ENCODE peak calls at places on chromosomes 1 and 21, in four cellular contexts. One of them, this sample, is unnamed.

GRCh38 chr1:214198571-214198970 is 82.4 kb upstream of the SMYD2 start:
- DNase-seq in fibroblast of lung: no peak
- DNase-seq in BE2C: no peak
- DNase-seq in brain microvascular endothelial cell: no peak
- DNase-seq in this sample: no peak

GRCh38 chr1:43708006-43708412 is 673 bp downstream of the ST3GAL3 start:
- DNase-seq in brain microvascular endothelial cell: peak
- DNase-seq in BE2C: no peak
- DNase-seq in fibroblast of lung: no peak
- DNase-seq in this sample: no peak

GRCh38 chr1:40844079-40844478 is 18.1 kb downstream of the CITED4 start:
- DNase-seq in BE2C: peak
- DNase-seq in fibroblast of lung: no peak
- DNase-seq in brain microvascular endothelial cell: no peak
- DNase-seq in this sample: peak

GRCh38 chr21:38804617-38805281 is 980 bp upstream of the ETS2 start:
- DNase-seq in fibroblast of lung: peak
- DNase-seq in BE2C: peak
- DNase-seq in brain microvascular endothelial cell: peak
- DNase-seq in this sample: peak

GRCh38 chr1:192831706-192832355 is 23.0 kb downstream of the RGS2 start:
- DNase-seq in BE2C: no peak
- DNase-seq in fibroblast of lung: peak
- DNase-seq in brain microvascular endothelial cell: peak
- DNase-seq in this sample: no peak

GRCh38 chr21:25961042-25961441 is 209.5 kb downstream of the APP start:
- DNase-seq in fibroblast of lung: no peak
- DNase-seq in BE2C: no peak
- DNase-seq in brain microvascular endothelial cell: no peak
- DNase-seq in this sample: no peak

GRCh38 chr21:29177800-29178199 is 47.4 kb downstream of the MAP3K7CL start:
- DNase-seq in fibroblast of lung: no peak
- DNase-seq in brain microvascular endothelial cell: no peak
- DNase-seq in BE2C: no peak
- DNase-seq in this sample: no peak

GRCh38 chr1:25178917-25179571 is 53.3 kb downstream of the SYF2 start:
- DNase-seq in fibroblast of lung: no peak
- DNase-seq in BE2C: no peak
- DNase-seq in brain microvascular endothelial cell: no peak
- DNase-seq in this sample: no peak

GRCh38 chr1:230326971-230327891 is 98.9 kb downstream of the PGBD5 start:
- DNase-seq in brain microvascular endothelial cell: no peak
- DNase-seq in BE2C: no peak
- DNase-seq in fibroblast of lung: no peak
- DNase-seq in this sample: no peak

GRCh38 chr1:63592536-63593302 is 492 bp upstream of the PGM1 start:
- DNase-seq in BE2C: no peak
- DNase-seq in brain microvascular endothelial cell: no peak
- DNase-seq in fibroblast of lung: no peak
- DNase-seq in this sample: no peak

GRCh38 chr1:223074427-223074826 is 68.6 kb downstream of the TLR5 start:
- DNase-seq in BE2C: no peak
- DNase-seq in brain microvascular endothelial cell: no peak
- DNase-seq in fibroblast of lung: peak
- DNase-seq in this sample: no peak

GRCh38 chr21:33858672-33859372 is 56.8 kb downstream of the ATP5PO start:
- DNase-seq in fibroblast of lung: no peak
- DNase-seq in brain microvascular endothelial cell: no peak
- DNase-seq in BE2C: no peak
- DNase-seq in this sample: no peak

GRCh38 chr1:67439277-67440029 is 9.3 kb upstream of the SERBP1 start:
- DNase-seq in BE2C: no peak
- DNase-seq in brain microvascular endothelial cell: peak
- DNase-seq in fibroblast of lung: peak
- DNase-seq in this sample: no peak

GRCh38 chr1:3893190-3893589 is 6.9 kb downstream of the C1orf174 start:
- DNase-seq in fibroblast of lung: no peak
- DNase-seq in BE2C: no peak
- DNase-seq in brain microvascular endothelial cell: no peak
- DNase-seq in this sample: no peak

GRCh38 chr1:2548068-2548589 is 8.0 kb upstream of the TNFRSF14 start:
- DNase-seq in fibroblast of lung: peak
- DNase-seq in brain microvascular endothelial cell: no peak
- DNase-seq in BE2C: peak
- DNase-seq in this sample: peak

GRCh38 chr21:16865612-16866011 is 647.2 kb upstream of the CXADR start:
- DNase-seq in BE2C: no peak
- DNase-seq in brain microvascular endothelial cell: no peak
- DNase-seq in fibroblast of lung: no peak
- DNase-seq in this sample: no peak

GRCh38 chr1:162709132-162709860 is 77.0 kb downstream of the DDR2 start:
- DNase-seq in fibroblast of lung: no peak
- DNase-seq in brain microvascular endothelial cell: no peak
- DNase-seq in BE2C: no peak
- DNase-seq in this sample: no peak

GRCh38 chr1:26729633-26730032 is 33.8 kb downstream of the ARID1A start:
- DNase-seq in BE2C: no peak
- DNase-seq in brain microvascular endothelial cell: no peak
- DNase-seq in fibroblast of lung: no peak
- DNase-seq in this sample: no peak
- TF ChIP-seq CTCF in BE2C: no peak
- TF ChIP-seq CTCF in brain microvascular endothelial cell: no peak
- TF ChIP-seq CTCF in fibroblast of lung: no peak
- TF ChIP-seq CTCF in this sample: no peak

DNA sequence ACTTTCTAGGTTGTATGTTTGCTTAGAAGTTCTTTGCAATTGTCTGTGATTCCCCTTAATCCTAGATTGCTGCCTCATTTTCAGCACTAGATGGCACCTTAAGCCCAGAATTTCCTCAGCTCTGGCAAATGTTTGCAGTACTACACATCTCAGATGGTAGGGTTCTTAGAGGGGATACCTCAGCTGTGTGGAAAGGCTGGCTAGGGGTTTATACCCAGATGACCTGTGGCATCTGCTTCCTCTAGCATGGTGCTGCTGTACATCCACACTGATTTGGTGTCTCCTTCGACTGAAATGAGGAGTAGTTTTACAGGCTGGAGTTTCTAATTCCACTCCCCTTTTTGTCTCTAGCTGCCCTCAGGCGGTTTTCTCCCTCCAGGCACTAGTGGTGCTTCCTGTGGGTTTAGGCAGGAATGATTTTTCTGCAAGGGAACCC is 23.5 kb downstream of the ASB17 start:
- DNase-seq in fibroblast of lung: peak
- DNase-seq in brain microvascular endothelial cell: peak
- DNase-seq in BE2C: peak
- DNase-seq in this sample: peak
- TF ChIP-seq CTCF in fibroblast of lung: peak
- TF ChIP-seq CTCF in brain microvascular endothelial cell: peak
- TF ChIP-seq CTCF in BE2C: peak
- TF ChIP-seq CTCF in this sample: peak

GRCh38 chr1:220012259-220012658 is 34.0 kb downstream of the EPRS1 start:
- DNase-seq in brain microvascular endothelial cell: no peak
- DNase-seq in BE2C: no peak
- DNase-seq in fibroblast of lung: peak
- DNase-seq in this sample: no peak
- TF ChIP-seq CTCF in brain microvascular endothelial cell: peak
- TF ChIP-seq CTCF in BE2C: no peak
- TF ChIP-seq CTCF in fibroblast of lung: peak
- TF ChIP-seq CTCF in this sample: no peak

GRCh38 chr1:187931781-187932180 is 1103.0 kb downstream of the PLA2G4A start:
- DNase-seq in brain microvascular endothelial cell: no peak
- DNase-seq in BE2C: no peak
- DNase-seq in fibroblast of lung: no peak
- DNase-seq in this sample: no peak

GRCh38 chr1:187933562-187934419 is 1105.0 kb downstream of the PLA2G4A start:
- DNase-seq in brain microvascular endothelial cell: no peak
- DNase-seq in BE2C: no peak
- DNase-seq in fibroblast of lung: no peak
- DNase-seq in this sample: no peak

GRCh38 chr1:187928717-187929116 is 1100.0 kb downstream of the PLA2G4A start:
- DNase-seq in brain microvascular endothelial cell: no peak
- DNase-seq in BE2C: no peak
- DNase-seq in fibroblast of lung: no peak
- DNase-seq in this sample: no peak

GRCh38 chr1:187924252-187924651 is 1095.5 kb downstream of the PLA2G4A start:
- DNase-seq in fibroblast of lung: no peak
- DNase-seq in BE2C: no peak
- DNase-seq in brain microvascular endothelial cell: no peak
- DNase-seq in this sample: no peak

GRCh38 chr1:187928288-187928687 is 1099.5 kb downstream of the PLA2G4A start:
- DNase-seq in brain microvascular endothelial cell: peak
- DNase-seq in fibroblast of lung: peak
- DNase-seq in BE2C: peak
- DNase-seq in this sample: peak
- TF ChIP-seq CTCF in brain microvascular endothelial cell: peak
- TF ChIP-seq CTCF in fibroblast of lung: peak
- TF ChIP-seq CTCF in BE2C: peak
- TF ChIP-seq CTCF in this sample: no peak

GRCh38 chr1:61078611-61079010 is 3.8 kb upstream of the NFIA start:
- DNase-seq in BE2C: no peak
- DNase-seq in fibroblast of lung: peak
- DNase-seq in brain microvascular endothelial cell: no peak
- DNase-seq in this sample: no peak

GRCh38 chr1:61079276-61079897 is 3.0 kb upstream of the NFIA start:
- DNase-seq in fibroblast of lung: no peak
- DNase-seq in brain microvascular endothelial cell: no peak
- DNase-seq in BE2C: peak
- DNase-seq in this sample: no peak

GRCh38 chr1:61081135-61081636 is 1.2 kb upstream of the NFIA start:
- DNase-seq in brain microvascular endothelial cell: no peak
- DNase-seq in fibroblast of lung: no peak
- DNase-seq in BE2C: no peak
- DNase-seq in this sample: no peak

GRCh38 chr1:61080408-61081134 is 1.8 kb upstream of the NFIA start:
- DNase-seq in brain microvascular endothelial cell: no peak
- DNase-seq in BE2C: no peak
- DNase-seq in fibroblast of lung: no peak
- DNase-seq in this sample: no peak

DNA sequence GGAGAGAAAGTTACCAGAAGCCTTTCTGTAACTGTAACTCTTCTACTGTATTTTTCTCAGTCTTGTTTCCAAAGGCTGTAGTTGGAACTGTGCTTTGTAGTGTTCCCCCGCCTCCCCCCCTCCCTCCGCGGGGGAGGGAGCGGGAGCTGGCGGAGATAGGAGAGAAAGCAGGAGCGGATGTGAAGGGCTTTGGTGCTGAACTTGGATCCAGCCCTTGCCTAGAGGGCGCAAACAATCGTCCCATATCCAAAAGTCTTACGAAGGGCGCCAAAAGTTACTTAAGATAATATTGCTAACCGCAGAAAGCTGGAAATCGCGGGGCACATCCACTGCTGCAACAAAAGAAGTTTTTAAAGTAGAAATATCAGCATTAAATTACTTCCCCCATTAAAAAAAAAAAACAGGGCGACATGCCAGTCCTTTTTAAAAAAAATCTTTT is 2.4 kb upstream of the NFIA start:
- DNase-seq in BE2C: peak
- DNase-seq in brain microvascular endothelial cell: peak
- DNase-seq in fibroblast of lung: peak
- DNase-seq in this sample: peak
- TF ChIP-seq CTCF in BE2C: peak
- TF ChIP-seq CTCF in brain microvascular endothelial cell: peak
- TF ChIP-seq CTCF in fibroblast of lung: no peak
- TF ChIP-seq CTCF in this sample: no peak